ENCODE peak calls at places on chromosomes 11 and 22, in nine cellular contexts. One of them, this sample, is unnamed.

GRCh38 chr22:39171623-39172264 is 19.3 kb upstream of the CBX7 start:
- DNase-seq in gastrocnemius medialis: no peak
- DNase-seq in progenitor cell of endocrine pancreas: no peak
- DNase-seq in heart left ventricle: peak; percentile 64
- DNase-seq in cardiac muscle cell: no peak
- DNase-seq in GM12865: no peak
- DNase-seq in HCT116: no peak
- DNase-seq in spleen: peak; percentile 78
- DNase-seq in pancreas: no peak
- DNase-seq in this sample: no peak

GRCh38 chr11:107859459-107860239 is 1.1 kb upstream of the SLC35F2 start:
- DNase-seq in spleen: peak; percentile 87
- DNase-seq in GM12865: peak; percentile 66
- DNase-seq in HCT116: peak; percentile 37
- DNase-seq in gastrocnemius medialis: peak; percentile 30
- DNase-seq in cardiac muscle cell: no peak
- DNase-seq in pancreas: peak; percentile 24
- DNase-seq in progenitor cell of endocrine pancreas: no peak
- DNase-seq in heart left ventricle: no peak
- DNase-seq in this sample: no peak

GRCh38 chr22:33975841-33976240 is 55.6 kb upstream of the LARGE1 start:
- DNase-seq in GM12865: no peak
- DNase-seq in spleen: no peak
- DNase-seq in heart left ventricle: no peak
- DNase-seq in progenitor cell of endocrine pancreas: no peak
- DNase-seq in HCT116: no peak
- DNase-seq in gastrocnemius medialis: no peak
- DNase-seq in pancreas: no peak
- DNase-seq in cardiac muscle cell: no peak
- DNase-seq in this sample: no peak

GRCh38 chr22:35359380-35360065 is 21.4 kb upstream of the HMOX1 start:
- DNase-seq in pancreas: no peak
- DNase-seq in progenitor cell of endocrine pancreas: no peak
- DNase-seq in GM12865: no peak
- DNase-seq in heart left ventricle: no peak
- DNase-seq in spleen: no peak
- DNase-seq in cardiac muscle cell: no peak
- DNase-seq in gastrocnemius medialis: no peak
- DNase-seq in HCT116: no peak
- DNase-seq in this sample: no peak

GRCh38 chr11:129938764-129939163 is 43.4 kb upstream of the NFRKB start:
- DNase-seq in spleen: no peak
- DNase-seq in HCT116: no peak
- DNase-seq in progenitor cell of endocrine pancreas: no peak
- DNase-seq in gastrocnemius medialis: no peak
- DNase-seq in GM12865: no peak
- DNase-seq in cardiac muscle cell: no peak
- DNase-seq in heart left ventricle: no peak
- DNase-seq in pancreas: no peak
- DNase-seq in this sample: no peak

GRCh38 chr11:86692317-86692716 is 19.9 kb upstream of the ME3 start:
- DNase-seq in heart left ventricle: no peak
- DNase-seq in cardiac muscle cell: no peak
- DNase-seq in pancreas: no peak
- DNase-seq in GM12865: no peak
- DNase-seq in spleen: no peak
- DNase-seq in HCT116: no peak
- DNase-seq in gastrocnemius medialis: no peak
- DNase-seq in progenitor cell of endocrine pancreas: no peak
- DNase-seq in this sample: no peak

GRCh38 chr11:27328602-27329001 is 34.4 kb downstream of the CCDC34 start:
- DNase-seq in GM12865: no peak
- DNase-seq in pancreas: no peak
- DNase-seq in gastrocnemius medialis: no peak
- DNase-seq in HCT116: no peak
- DNase-seq in heart left ventricle: no peak
- DNase-seq in progenitor cell of endocrine pancreas: no peak
- DNase-seq in cardiac muscle cell: no peak
- DNase-seq in spleen: no peak
- DNase-seq in this sample: no peak

GRCh38 chr11:36114095-36114494 is 170.2 kb downstream of the LDLRAD3 start:
- DNase-seq in heart left ventricle: no peak
- DNase-seq in spleen: no peak
- DNase-seq in gastrocnemius medialis: no peak
- DNase-seq in cardiac muscle cell: no peak
- DNase-seq in progenitor cell of endocrine pancreas: no peak
- DNase-seq in pancreas: no peak
- DNase-seq in HCT116: no peak
- DNase-seq in GM12865: no peak
- DNase-seq in this sample: no peak

GRCh38 chr11:95156916-95157568 is 67.4 kb downstream of the ENDOD1 start:
- DNase-seq in gastrocnemius medialis: no peak
- DNase-seq in progenitor cell of endocrine pancreas: no peak
- DNase-seq in HCT116: no peak
- DNase-seq in pancreas: no peak
- DNase-seq in GM12865: no peak
- DNase-seq in heart left ventricle: no peak
- DNase-seq in cardiac muscle cell: no peak
- DNase-seq in spleen: no peak
- DNase-seq in this sample: no peak

GRCh38 chr22:23722724-23723123 is 28.2 kb downstream of the ZNF70 start:
- DNase-seq in cardiac muscle cell: no peak
- DNase-seq in GM12865: no peak
- DNase-seq in HCT116: no peak
- DNase-seq in progenitor cell of endocrine pancreas: no peak
- DNase-seq in heart left ventricle: no peak
- DNase-seq in pancreas: no peak
- DNase-seq in spleen: no peak
- DNase-seq in gastrocnemius medialis: no peak
- DNase-seq in this sample: no peak

GRCh38 chr22:43957871-43958270 is 2.6 kb downstream of the SAMM50 start:
- DNase-seq in cardiac muscle cell: no peak
- DNase-seq in progenitor cell of endocrine pancreas: no peak
- DNase-seq in spleen: no peak
- DNase-seq in pancreas: no peak
- DNase-seq in heart left ventricle: no peak
- DNase-seq in HCT116: no peak
- DNase-seq in gastrocnemius medialis: peak; percentile 22
- DNase-seq in GM12865: no peak
- DNase-seq in this sample: no peak

GRCh38 chr11:104957280-104957679 is 11.1 kb downstream of the CASP4 start:
- DNase-seq in heart left ventricle: no peak
- DNase-seq in gastrocnemius medialis: no peak
- DNase-seq in GM12865: no peak
- DNase-seq in spleen: no peak
- DNase-seq in HCT116: no peak
- DNase-seq in cardiac muscle cell: no peak
- DNase-seq in progenitor cell of endocrine pancreas: no peak
- DNase-seq in pancreas: no peak
- DNase-seq in this sample: no peak

GRCh38 chr22:17158568-17159503 is at the start of gene HDHD5:
- DNase-seq in pancreas: peak; percentile 87
- DNase-seq in progenitor cell of endocrine pancreas: peak; percentile 80
- DNase-seq in GM12865: peak; percentile 94
- DNase-seq in HCT116: peak; percentile 67
- DNase-seq in heart left ventricle: peak; percentile 96
- DNase-seq in spleen: peak; percentile 96
- DNase-seq in gastrocnemius medialis: peak; percentile 88
- DNase-seq in cardiac muscle cell: peak; percentile 93
- DNase-seq in this sample: peak; percentile 88

GRCh38 chr22:49701380-49702067 is 126.1 kb downstream of the BRD1 start:
- DNase-seq in progenitor cell of endocrine pancreas: no peak
- DNase-seq in GM12865: no peak
- DNase-seq in pancreas: no peak
- DNase-seq in cardiac muscle cell: no peak
- DNase-seq in HCT116: no peak
- DNase-seq in gastrocnemius medialis: no peak
- DNase-seq in spleen: no peak
- DNase-seq in heart left ventricle: no peak
- DNase-seq in this sample: peak; percentile 25
- TF ChIP-seq CTCF in progenitor cell of endocrine pancreas: peak; percentile 50
- TF ChIP-seq CTCF in GM12865: peak; percentile 31
- TF ChIP-seq CTCF in pancreas: no peak
- TF ChIP-seq CTCF in cardiac muscle cell: peak; percentile 14
- TF ChIP-seq CTCF in HCT116: no peak
- TF ChIP-seq CTCF in gastrocnemius medialis: no peak
- TF ChIP-seq CTCF in spleen: peak; percentile 53
- TF ChIP-seq CTCF in heart left ventricle: no peak
- TF ChIP-seq CTCF in this sample: peak; percentile 73

DNA sequence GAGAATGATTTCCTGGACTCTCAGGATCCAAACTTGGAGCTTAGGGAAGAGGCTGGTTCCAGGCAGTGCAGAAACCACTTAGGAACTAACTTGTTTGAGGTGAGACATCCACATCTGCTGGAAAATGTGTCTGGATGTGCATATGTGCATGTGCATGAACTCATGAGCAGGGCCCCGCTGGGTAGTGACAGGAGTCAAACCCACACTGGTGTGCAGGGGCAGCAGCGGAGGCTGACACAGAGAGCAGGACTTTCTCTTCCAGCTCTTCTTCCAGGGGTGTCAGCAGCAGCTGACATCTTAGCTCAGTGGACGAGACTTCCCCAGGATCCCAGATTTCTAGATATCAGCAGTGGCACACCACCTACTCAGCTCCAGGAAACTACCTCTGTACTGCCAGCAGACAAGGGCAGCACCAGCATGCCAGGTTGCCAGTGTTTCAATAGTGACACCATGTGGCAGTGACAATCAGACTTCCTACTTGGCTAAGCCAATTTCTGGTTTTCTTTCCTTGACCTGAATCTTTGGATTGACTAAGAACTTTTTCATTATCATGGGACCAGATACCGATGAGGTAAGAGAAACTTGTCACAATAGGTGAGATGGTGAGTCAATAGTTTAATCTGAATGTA is 227.5 kb upstream of the ZC3H12C start:
- DNase-seq in pancreas: peak; percentile 28
- DNase-seq in cardiac muscle cell: no peak
- DNase-seq in HCT116: no peak
- DNase-seq in spleen: no peak
- DNase-seq in heart left ventricle: no peak
- DNase-seq in GM12865: peak; percentile 32
- DNase-seq in gastrocnemius medialis: no peak
- DNase-seq in progenitor cell of endocrine pancreas: no peak
- DNase-seq in this sample: no peak
- TF ChIP-seq CTCF in pancreas: no peak
- TF ChIP-seq CTCF in cardiac muscle cell: no peak
- TF ChIP-seq CTCF in HCT116: peak; percentile 57
- TF ChIP-seq CTCF in spleen: no peak
- TF ChIP-seq CTCF in heart left ventricle: peak; percentile 48
- TF ChIP-seq CTCF in GM12865: no peak
- TF ChIP-seq CTCF in gastrocnemius medialis: no peak
- TF ChIP-seq CTCF in progenitor cell of endocrine pancreas: peak; percentile 26
- TF ChIP-seq CTCF in this sample: no peak

GRCh38 chr22:48406161-48406560 is 1421.5 kb downstream of the BRD1 start:
- DNase-seq in HCT116: no peak
- DNase-seq in spleen: no peak
- DNase-seq in heart left ventricle: no peak
- DNase-seq in pancreas: no peak
- DNase-seq in gastrocnemius medialis: no peak
- DNase-seq in GM12865: no peak
- DNase-seq in progenitor cell of endocrine pancreas: no peak
- DNase-seq in cardiac muscle cell: no peak
- DNase-seq in this sample: no peak
- TF ChIP-seq CTCF in HCT116: no peak
- TF ChIP-seq CTCF in spleen: no peak
- TF ChIP-seq CTCF in heart left ventricle: no peak
- TF ChIP-seq CTCF in pancreas: no peak
- TF ChIP-seq CTCF in gastrocnemius medialis: no peak
- TF ChIP-seq CTCF in GM12865: no peak
- TF ChIP-seq CTCF in progenitor cell of endocrine pancreas: no peak
- TF ChIP-seq CTCF in cardiac muscle cell: no peak
- TF ChIP-seq CTCF in this sample: no peak

GRCh38 chr11:111727431-111727830 is 38.8 kb downstream of the PPP2R1B start:
- DNase-seq in progenitor cell of endocrine pancreas: no peak
- DNase-seq in spleen: no peak
- DNase-seq in heart left ventricle: no peak
- DNase-seq in gastrocnemius medialis: no peak
- DNase-seq in cardiac muscle cell: no peak
- DNase-seq in HCT116: no peak
- DNase-seq in pancreas: no peak
- DNase-seq in GM12865: no peak
- DNase-seq in this sample: no peak
- TF ChIP-seq CTCF in progenitor cell of endocrine pancreas: no peak
- TF ChIP-seq CTCF in spleen: no peak
- TF ChIP-seq CTCF in heart left ventricle: no peak
- TF ChIP-seq CTCF in gastrocnemius medialis: no peak
- TF ChIP-seq CTCF in cardiac muscle cell: no peak
- TF ChIP-seq CTCF in HCT116: no peak
- TF ChIP-seq CTCF in pancreas: no peak
- TF ChIP-seq CTCF in GM12865: no peak
- TF ChIP-seq CTCF in this sample: no peak

DNA sequence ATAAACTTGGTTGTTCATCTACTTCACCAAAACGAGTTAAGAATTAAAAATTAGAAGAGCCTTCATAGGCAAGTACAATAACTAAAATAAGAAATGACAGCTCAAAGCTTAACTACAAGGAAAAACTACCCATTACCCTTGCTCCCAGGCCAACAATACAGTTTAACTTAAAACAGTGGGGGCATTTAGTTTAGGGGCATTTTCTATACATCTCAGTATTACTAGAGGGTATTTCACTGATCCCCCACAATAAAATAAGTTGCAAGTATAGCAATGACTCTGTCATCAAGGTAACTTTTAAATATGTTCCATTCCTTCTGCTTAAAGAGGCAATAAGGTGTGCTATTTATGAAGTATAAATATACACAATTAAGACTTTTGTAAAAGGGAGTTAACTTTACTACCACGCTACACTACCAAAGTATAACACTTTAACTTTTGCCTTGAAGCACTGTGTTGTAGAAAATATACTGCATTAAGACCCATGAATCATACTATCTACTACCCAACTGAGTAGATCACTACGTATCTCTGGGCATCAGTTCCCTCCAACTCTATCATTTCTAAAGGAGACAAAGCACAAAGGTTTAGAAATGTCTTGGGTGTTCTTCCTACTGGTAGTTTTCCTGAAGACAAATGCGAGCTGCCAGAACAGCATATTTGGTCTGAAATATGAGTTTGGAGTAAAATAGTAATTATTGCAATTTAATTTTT is 29.8 kb downstream of the CHORDC1 start:
- DNase-seq in HCT116: no peak
- DNase-seq in cardiac muscle cell: no peak
- DNase-seq in heart left ventricle: no peak
- DNase-seq in GM12865: no peak
- DNase-seq in progenitor cell of endocrine pancreas: no peak
- DNase-seq in pancreas: no peak
- DNase-seq in gastrocnemius medialis: no peak
- DNase-seq in spleen: no peak
- DNase-seq in this sample: no peak
- TF ChIP-seq CTCF in HCT116: no peak
- TF ChIP-seq CTCF in cardiac muscle cell: no peak
- TF ChIP-seq CTCF in heart left ventricle: no peak
- TF ChIP-seq CTCF in GM12865: no peak
- TF ChIP-seq CTCF in progenitor cell of endocrine pancreas: no peak
- TF ChIP-seq CTCF in pancreas: no peak
- TF ChIP-seq CTCF in gastrocnemius medialis: no peak
- TF ChIP-seq CTCF in spleen: no peak
- TF ChIP-seq CTCF in this sample: no peak